ENCODE peak calls at places on chromosomes 6 and 20, in nine cellular contexts. G, R, U, E, D, K, J, M and S are unnamed samples.

GRCh38 chr6:20873425-20874190 is 339.4 kb downstream of the CDKAL1 start:
- DNase-seq in D (no peak), K (no peak), R (no peak), M (peak; percentile 57), E (no peak), J (no peak), G (no peak), U (no peak), S (no peak)

GRCh38 chr6:53335224-53335994 is 13.3 kb downstream of the ELOVL5 start:
- DNase-seq in G (peak; percentile 40), J (no peak), E (no peak), D (no peak), K (no peak), M (no peak), U (no peak), R (no peak), S (no peak)

GRCh38 chr6:12873706-12874105 is 157.1 kb downstream of the PHACTR1 start:
- DNase-seq in E (no peak), G (no peak), J (no peak), D (peak; percentile 8), U (no peak), M (no peak), R (no peak), K (no peak), S (no peak)

GRCh38 chr20:35144694-35145093 is 2.4 kb downstream of the EDEM2 start:
- DNase-seq in E (no peak), M (no peak), G (no peak), R (no peak), J (no peak), K (no peak), D (no peak), U (no peak), S (no peak)

GRCh38 chr6:121510568-121511177 is 75.2 kb downstream of the GJA1 start:
- DNase-seq in D (no peak), R (peak; percentile 26), J (no peak), G (no peak), K (no peak), M (peak; percentile 52), E (no peak), U (no peak), S (no peak)

GRCh38 chr20:31806564-31807355 is 12.4 kb upstream of the MYLK2 start:
- DNase-seq in E (peak; percentile 76), D (no peak), G (no peak), U (no peak), K (no peak), M (no peak), J (no peak), R (no peak), S (no peak)

GRCh38 chr20:46127396-46128010 is 9.4 kb downstream of the CD40 start:
- DNase-seq in M (no peak), E (no peak), J (no peak), K (no peak), D (no peak), U (no peak), R (no peak), G (no peak), S (no peak)

GRCh38 chr6:11412011-11412424 is 125.5 kb upstream of the TMEM170B start:
- DNase-seq in M (no peak), E (no peak), K (no peak), R (peak; percentile 38), U (no peak), J (no peak), G (no peak), D (no peak), S (no peak)

GRCh38 chr6:157681041-157681650 is 141.9 kb upstream of the SNX9 start:
- DNase-seq in M (no peak), D (peak; percentile 19), E (no peak), R (no peak), K (no peak), U (no peak), J (no peak), G (no peak), S (no peak)

GRCh38 chr20:53364617-53365016 is 229.0 kb downstream of the ZNF217 start:
- DNase-seq in J (no peak), E (no peak), D (no peak), M (no peak), K (no peak), G (no peak), R (no peak), U (no peak), S (no peak)

GRCh38 chr20:5470458-5470857 is 153.7 kb upstream of the PROKR2 start:
- DNase-seq in U (no peak), R (no peak), K (no peak), D (no peak), G (no peak), M (no peak), J (no peak), E (no peak), S (no peak)

GRCh38 chr20:23267909-23268308 is 82.7 kb upstream of the NXT1 start:
- DNase-seq in K (no peak), D (no peak), E (no peak), G (no peak), M (no peak), R (no peak), U (no peak), J (no peak), S (no peak)

GRCh38 chr20:23268792-23269354 is 81.7 kb upstream of the NXT1 start:
- DNase-seq in K (no peak), D (no peak), R (no peak), J (peak; percentile 69), G (no peak), U (no peak), E (no peak), M (peak; percentile 21), S (no peak)

GRCh38 chr20:23272176-23273029 is 78.2 kb upstream of the NXT1 start:
- DNase-seq in D (no peak), M (no peak), K (no peak), G (no peak), R (no peak), E (no peak), J (no peak), U (no peak), S (no peak)

GRCh38 chr20:23270427-23270911 is 80.1 kb upstream of the NXT1 start:
- DNase-seq in M (peak; percentile 33), J (peak; percentile 98), R (peak; percentile 90), U (no peak), G (no peak), D (no peak), E (no peak), K (no peak), S (no peak)

DNA sequence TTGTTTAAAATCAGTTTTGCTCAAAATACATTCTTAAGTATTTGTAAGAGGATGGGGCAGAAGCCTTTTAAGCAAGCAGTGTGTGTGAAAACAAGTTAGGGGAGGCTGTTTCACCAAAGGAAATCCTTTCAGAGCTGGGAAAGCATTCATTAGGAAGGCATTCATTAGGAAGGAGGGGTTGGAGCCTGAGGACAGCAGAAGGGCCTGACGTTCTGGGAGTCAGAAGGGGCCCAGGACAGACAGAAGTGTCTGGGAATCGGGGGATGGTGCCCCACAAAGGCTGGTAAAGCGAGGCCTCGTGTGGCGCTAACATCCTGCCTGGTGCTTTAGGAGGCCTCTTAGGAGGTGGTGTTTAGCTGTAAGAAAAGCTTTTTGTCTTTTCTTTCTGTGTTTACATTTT is 80.6 kb upstream of the NXT1 start:
- DNase-seq in M (no peak), J (no peak), U (no peak), K (no peak), G (no peak), E (no peak), D (no peak), R (no peak), S (no peak)
- TF ChIP-seq POLR2A in M (no peak), J (no peak), U (no peak), K (no peak), G (no peak), E (no peak), D (no peak), R (no peak), S (no peak)

GRCh38 chr20:50790651-50791277 is 4.1 kb upstream of the BCAS4 start:
- DNase-seq in R (peak; percentile 85), M (peak; percentile 96), D (peak; percentile 89), E (peak; percentile 40), J (peak; percentile 88), K (peak; percentile 93), U (peak; percentile 92), G (peak; percentile 94), S (peak; percentile 85)
- TF ChIP-seq POLR2A in R (peak; percentile 42), M (peak; percentile 42), D (no peak), E (no peak), J (peak; percentile 74), K (no peak), U (no peak), G (no peak), S (peak; percentile 44)

GRCh38 chr6:31465185-31465536 is 32.8 kb upstream of the MICB start:
- DNase-seq in D (no peak), G (no peak), U (no peak), M (no peak), J (no peak), E (no peak), R (no peak), K (no peak), S (no peak)

GRCh38 chr6:31462026-31462963 is 35.6 kb upstream of the MICB start:
- DNase-seq in K (no peak), D (no peak), R (peak; percentile 55), U (no peak), G (no peak), M (no peak), J (no peak), E (no peak), S (no peak)

GRCh38 chr6:31464252-31465184 is 33.4 kb upstream of the MICB start:
- DNase-seq in J (no peak), K (no peak), D (no peak), U (no peak), R (no peak), G (no peak), M (no peak), E (no peak), S (no peak)

GRCh38 chr6:31465718-31466117 is 32.2 kb upstream of the MICB start:
- DNase-seq in E (no peak), R (no peak), J (no peak), D (no peak), G (no peak), U (no peak), K (no peak), M (no peak), S (no peak)

GRCh38 chr6:31462964-31463940 is 34.7 kb upstream of the MICB start:
- DNase-seq in G (peak; percentile 95), K (peak; percentile 87), D (peak; percentile 92), E (peak; percentile 61), R (peak; percentile 60), U (peak; percentile 89), J (peak; percentile 92), M (peak; percentile 78), S (peak; percentile 66)
- TF ChIP-seq POLR2A in G (no peak), K (peak; percentile 86), D (peak; percentile 20), E (peak; percentile 75), R (no peak), U (peak; percentile 85), J (peak; percentile 69), M (no peak), S (no peak)

DNA sequence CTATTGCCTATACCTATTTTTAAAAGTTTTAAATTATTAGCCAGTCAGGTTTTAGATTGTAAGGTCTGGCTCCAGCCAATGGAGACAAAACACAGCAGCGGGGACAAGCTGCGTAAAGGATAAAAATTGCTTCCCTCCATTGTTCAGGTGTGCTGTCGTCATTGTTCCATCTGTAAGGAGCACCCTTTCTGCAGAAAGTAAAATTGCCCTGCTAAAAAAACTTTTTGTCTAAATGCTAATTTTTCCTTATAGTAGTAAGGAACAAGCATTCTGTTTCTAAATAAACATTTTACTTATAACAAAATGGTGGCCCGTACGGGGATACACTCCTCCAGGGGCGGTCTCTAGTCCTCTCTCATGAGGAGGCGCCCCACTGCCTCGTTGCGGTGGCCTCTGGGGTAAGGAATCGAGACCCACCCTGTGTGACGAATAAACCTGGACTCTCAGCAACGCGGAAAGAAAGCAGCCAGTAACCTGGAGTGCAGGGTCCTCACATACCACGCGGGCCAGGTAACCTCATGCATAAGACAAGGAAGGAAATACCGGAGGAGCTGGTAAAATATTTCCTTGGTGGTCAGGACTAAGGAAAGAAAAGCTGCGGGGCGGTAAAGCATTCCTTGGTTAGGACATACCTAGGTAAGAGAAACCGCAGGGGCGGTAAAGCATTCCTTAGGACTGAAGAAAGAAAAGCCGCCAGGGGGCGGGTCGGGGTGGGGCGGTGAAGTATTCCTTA is 80.5 kb downstream of the SYTL3 start:
- DNase-seq in U (no peak), J (no peak), R (no peak), E (no peak), K (no peak), M (peak; percentile 64), D (no peak), G (no peak), S (no peak)
- TF ChIP-seq POLR2A in U (no peak), J (no peak), R (no peak), E (no peak), K (no peak), M (no peak), D (no peak), G (no peak), S (no peak)